ENCODE peak calls at places on chromosome 9, in four cellular contexts. U, R, N and D are unnamed samples.
A peak's percentile ranks its signal among the peaks of the same experiment; 100 is the strongest.

GRCh38 chr9:123410281-123410910 is 54.4 kb downstream of the CRB2 start:
- DNase-seq in N (no peak), R (no peak), U (no peak), D (no peak)

GRCh38 chr9:73689091-73689870 is 537.6 kb downstream of the ANXA1 start:
- DNase-seq in N (no peak), U (no peak), R (no peak), D (no peak)

GRCh38 chr9:127569819-127570401 is 42.2 kb upstream of the STXBP1 start:
- DNase-seq in N (no peak), U (peak; percentile 62), R (peak; percentile 65), D (no peak)

GRCh38 chr9:127344373-127344995 is 52.5 kb upstream of the SLC2A8 start:
- DNase-seq in U (no peak), R (no peak), N (no peak), D (no peak)

GRCh38 chr9:105054488-105054887 is 126.5 kb upstream of the ABCA1 start:
- DNase-seq in N (no peak), U (peak; percentile 69), R (no peak), D (no peak)

GRCh38 chr9:106588601-106589000 is 274.4 kb upstream of the ZNF462 start:
- DNase-seq in U (peak; percentile 87), N (no peak), R (no peak), D (no peak)

GRCh38 chr9:82152181-82152580 is 163.6 kb downstream of the SPATA31D1 start:
- DNase-seq in U (no peak), N (no peak), R (no peak), D (no peak)

GRCh38 chr9:129669141-129669718 is 3.8 kb downstream of the PRRX2 start:
- DNase-seq in N (no peak), U (no peak), R (no peak), D (no peak)

GRCh38 chr9:122192261-122192875 is 32.7 kb downstream of the MORN5 start:
- DNase-seq in U (no peak), R (no peak), N (no peak), D (no peak)

GRCh38 chr9:134965421-134965820 is 47.7 kb upstream of the FCN1 start:
- DNase-seq in R (no peak), N (no peak), U (no peak), D (no peak)

GRCh38 chr9:134635431-134636141 is 6.0 kb upstream of the COL5A1 start:
- DNase-seq in R (no peak), U (no peak), N (no peak), D (no peak)

GRCh38 chr9:127159949-127160610 is 37.6 kb upstream of the ANGPTL2 start:
- DNase-seq in R (no peak), N (no peak), U (no peak), D (no peak)

GRCh38 chr9:121976751-121977150 is 116.4 kb downstream of the TTLL11 start:
- DNase-seq in U (peak; percentile 37), R (no peak), N (no peak), D (no peak)

GRCh38 chr9:97053717-97054116 is 14.8 kb upstream of the CTSV start:
- DNase-seq in U (no peak), N (no peak), R (no peak), D (no peak)

GRCh38 chr9:124285903-124286291 is 28.1 kb downstream of the NEK6 start:
- DNase-seq in U (no peak), N (no peak), R (peak; percentile 77), D (peak; percentile 76)

GRCh38 chr9:128396970-128397613 is 23.6 kb upstream of the CERCAM start:
- DNase-seq in N (no peak), U (no peak), R (no peak), D (no peak)

GRCh38 chr9:109403766-109404320 is 83.0 kb upstream of the EPB41L4B start:
- DNase-seq in N (no peak), U (no peak), R (no peak), D (no peak)

GRCh38 chr9:105401651-105402050 is 46.2 kb upstream of the FSD1L start:
- DNase-seq in U (no peak), N (no peak), R (no peak), D (no peak)

GRCh38 chr9:83966209-83966582 is 13.8 kb downstream of the HNRNPK start:
- DNase-seq in U (no peak), N (no peak), R (no peak), D (no peak)

GRCh38 chr9:3735251-3735650 is 209.4 kb upstream of the RFX3 start:
- DNase-seq in N (no peak), R (no peak), U (no peak), D (no peak)

GRCh38 chr9:91536211-91536691 is 112.6 kb upstream of the NFIL3 start:
- DNase-seq in U (peak; percentile 74), R (no peak), N (no peak), D (no peak)

GRCh38 chr9:100505564-100506159 is 32.7 kb downstream of the TMEFF1 start:
- DNase-seq in U (peak; percentile 51), R (peak; percentile 70), N (peak; percentile 34), D (peak; percentile 37)

GRCh38 chr9:114411452-114411851 is 23.7 kb upstream of the AKNA start:
- DNase-seq in U (no peak), R (no peak), N (no peak), D (no peak)

GRCh38 chr9:27520986-27521385 is 3.1 kb upstream of the IFNK start:
- DNase-seq in N (no peak), U (no peak), R (no peak), D (no peak)

GRCh38 chr9:111034573-111035539 is 3.4 kb downstream of the LPAR1 start:
- DNase-seq in U (no peak), N (no peak), R (no peak), D (no peak)

GRCh38 chr9:14372437-14373318 is 58.7 kb upstream of the NFIB start:
- DNase-seq in U (peak; percentile 87), R (no peak), N (peak; percentile 67), D (no peak)

GRCh38 chr9:33044677-33045282 is 19.7 kb downstream of the DNAJA1 start:
- DNase-seq in R (no peak), N (peak; percentile 64), U (peak; percentile 48), D (no peak)

GRCh38 chr9:15250013-15250412 is 57.0 kb downstream of the TTC39B start:
- DNase-seq in R (no peak), U (no peak), N (no peak), D (no peak)

GRCh38 chr9:76302947-76303550 is 91.2 kb downstream of the RFK start:
- DNase-seq in R (no peak), U (peak; percentile 53), N (peak; percentile 47), D (peak; percentile 55)

GRCh38 chr9:129434187-129434586 is 186.7 kb downstream of the C9orf50 start:
- DNase-seq in N (no peak), R (no peak), U (no peak), D (no peak)

GRCh38 chr9:131776473-131776872 is 36.6 kb upstream of the RAPGEF1 start:
- DNase-seq in R (no peak), N (no peak), U (peak; percentile 69), D (no peak)

GRCh38 chr9:37035472-37036236 is 1.6 kb upstream of the PAX5 start:
- DNase-seq in R (no peak), N (peak; percentile 70), U (no peak), D (no peak)

GRCh38 chr9:31030741-31031202 is 1353.7 kb upstream of the ACO1 start:
- DNase-seq in R (no peak), N (no peak), U (no peak), D (no peak)

GRCh38 chr9:557601-558201 is 283.8 kb upstream of the DMRT1 start:
- DNase-seq in N (no peak), R (no peak), U (no peak), D (no peak)

GRCh38 chr9:17799383-17799782 is 220.5 kb downstream of the SH3GL2 start:
- DNase-seq in R (no peak), U (no peak), N (no peak), D (no peak)

GRCh38 chr9:33791117-33791516 is 4.2 kb upstream of the PRSS3 start:
- DNase-seq in N (no peak), U (no peak), R (peak; percentile 28), D (no peak)

GRCh38 chr9:109063765-109064164 is 50.5 kb upstream of the CTNNAL1 start:
- DNase-seq in U (no peak), N (no peak), R (peak; percentile 41), D (no peak)

DNA sequence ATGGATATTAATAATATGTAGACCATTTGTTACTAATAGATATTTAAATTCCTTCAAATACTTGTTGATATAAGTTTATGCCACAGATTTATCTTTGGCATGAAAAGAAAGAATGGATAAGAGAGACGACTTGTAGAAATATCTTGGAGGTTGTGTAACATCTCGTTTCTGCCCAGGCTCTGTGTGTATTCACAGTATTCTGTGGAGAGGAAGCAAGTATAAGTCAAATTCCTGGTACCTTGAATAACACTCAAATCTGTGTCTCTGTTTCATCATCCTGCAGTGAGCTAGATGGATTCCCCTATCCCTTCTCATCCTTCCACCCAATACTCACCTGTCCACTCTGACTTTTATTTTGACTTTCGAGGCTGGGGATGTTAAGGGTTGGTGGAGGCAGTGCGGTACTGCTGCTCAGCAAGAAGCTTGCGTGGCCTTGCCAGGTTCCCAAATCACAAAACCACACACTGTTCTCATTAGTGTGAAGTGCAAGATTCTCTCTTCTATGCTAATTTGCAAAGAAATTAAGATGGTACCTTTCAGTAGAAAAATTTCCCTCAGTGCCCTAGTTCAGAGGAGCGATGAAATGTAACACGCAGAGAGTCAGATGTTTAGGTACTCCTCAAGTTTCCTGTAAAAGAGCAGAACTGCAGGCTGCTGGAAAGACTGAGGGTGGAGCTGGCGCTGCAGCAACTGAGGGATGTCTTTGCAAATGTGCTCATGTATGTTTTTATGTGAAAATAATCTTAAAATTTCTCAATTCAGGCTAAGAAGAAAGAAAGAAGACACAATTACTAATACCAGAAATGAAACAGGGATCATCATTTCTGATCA is 42.6 kb upstream of the ANKRD18A start:
- DNase-seq in U (no peak), N (peak; percentile 36), R (no peak), D (no peak)
- TF ChIP-seq CTCF in U (peak; percentile 50), N (no peak), R (no peak), D (peak; percentile 22)

DNA sequence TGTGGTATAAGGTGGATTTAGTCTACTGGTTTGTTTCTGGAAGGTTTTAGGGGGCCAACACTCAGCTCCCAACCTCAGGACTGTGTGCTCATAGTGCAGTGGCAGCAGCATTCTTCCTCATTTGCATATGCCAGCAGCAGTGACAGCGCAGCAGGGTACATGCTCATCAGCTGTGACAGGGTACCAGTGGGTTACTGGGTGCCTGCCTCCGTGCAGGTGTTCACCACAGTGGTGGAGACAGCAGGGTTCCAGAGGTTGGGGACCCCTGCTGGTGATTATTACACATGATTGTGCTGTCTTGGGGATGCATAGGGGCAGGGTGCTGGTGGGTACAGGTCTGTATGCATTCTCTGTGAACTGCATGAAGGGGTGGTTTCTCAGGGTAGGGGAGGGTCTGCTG is 45.5 kb upstream of the IFNE start:
- DNase-seq in U (no peak), R (no peak), N (peak; percentile 1), D (no peak)
- TF ChIP-seq CTCF in U (no peak), R (no peak), N (no peak), D (peak; percentile 28)

DNA sequence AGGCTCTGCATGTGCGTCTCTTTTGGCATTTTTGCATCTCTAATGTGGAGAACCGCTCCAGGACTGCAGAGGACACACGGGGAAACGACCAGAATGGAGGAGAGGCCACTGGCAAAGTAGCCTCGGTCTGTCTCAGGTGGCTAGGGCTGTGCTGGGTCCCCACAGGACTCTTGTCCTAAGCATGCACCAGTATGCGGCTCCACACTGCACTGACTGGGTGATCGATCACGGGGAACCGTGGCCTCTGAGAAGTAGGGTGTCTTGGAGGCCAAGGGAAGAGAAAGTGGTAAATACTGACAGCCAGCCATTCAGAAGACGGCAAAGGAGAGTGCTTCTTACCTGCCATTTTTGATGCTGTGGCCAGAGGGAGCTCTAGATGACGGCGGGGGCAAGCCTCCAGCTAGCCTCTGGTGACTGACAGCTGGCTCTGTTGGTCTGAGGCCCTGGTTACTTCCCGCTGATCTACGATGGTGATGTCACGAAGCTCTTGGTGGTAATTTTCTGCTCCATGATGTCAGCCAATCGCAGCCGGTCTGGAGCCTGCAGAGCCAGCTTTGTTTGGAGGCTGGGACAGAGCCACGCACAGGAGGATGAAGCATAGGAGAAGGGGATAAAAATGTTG is 40.4 kb upstream of the GADD45G start:
- DNase-seq in R (no peak), N (peak; percentile 48), U (peak; percentile 23), D (peak; percentile 74)
- TF ChIP-seq CTCF in R (no peak), N (no peak), U (no peak), D (peak; percentile 49)

GRCh38 chr9:137626448-137626847 is 7.6 kb downstream of the EHMT1 start:
- DNase-seq in N (no peak), R (no peak), U (no peak), D (no peak)
- TF ChIP-seq CTCF in N (no peak), R (no peak), U (no peak), D (no peak)